ENCODE peak calls at places on chromosomes 4 and X, in six cellular contexts. One of them, this sample, is unnamed.

GRCh38 chrX:101219840-101220191 is 230 bp downstream of the DRP2 start:
- DNase-seq in OCI-LY7: no peak
- DNase-seq in astrocyte of the spinal cord: peak; percentile 62
- DNase-seq in cardiac fibroblast: peak; percentile 63
- DNase-seq in CD4-positive, alpha-beta T cell: no peak
- DNase-seq in stomach: no peak
- DNase-seq in this sample: no peak

GRCh38 chr4:100982345-100982744 is 365.0 kb downstream of the PPP3CA start:
- DNase-seq in OCI-LY7: no peak
- DNase-seq in astrocyte of the spinal cord: no peak
- DNase-seq in cardiac fibroblast: peak; percentile 50
- DNase-seq in CD4-positive, alpha-beta T cell: no peak
- DNase-seq in stomach: no peak
- DNase-seq in this sample: no peak

GRCh38 chrX:87518504-87518903 is 902 bp downstream of the KLHL4 start:
- DNase-seq in OCI-LY7: no peak
- DNase-seq in astrocyte of the spinal cord: peak; percentile 27
- DNase-seq in cardiac fibroblast: peak; percentile 43
- DNase-seq in CD4-positive, alpha-beta T cell: no peak
- DNase-seq in stomach: no peak
- DNase-seq in this sample: no peak

GRCh38 chr4:65880594-65880993 is 210.3 kb upstream of the EPHA5 start:
- DNase-seq in OCI-LY7: no peak
- DNase-seq in astrocyte of the spinal cord: no peak
- DNase-seq in cardiac fibroblast: peak; percentile 3
- DNase-seq in CD4-positive, alpha-beta T cell: no peak
- DNase-seq in stomach: no peak
- DNase-seq in this sample: no peak

GRCh38 chrX:46979340-46979739 is 67.1 kb downstream of the JADE3 start:
- DNase-seq in OCI-LY7: no peak
- DNase-seq in astrocyte of the spinal cord: peak; percentile 73
- DNase-seq in cardiac fibroblast: peak; percentile 73
- DNase-seq in CD4-positive, alpha-beta T cell: no peak
- DNase-seq in stomach: no peak
- DNase-seq in this sample: no peak

GRCh38 chrX:124332481-124333424 is at the start of gene TEX13D:
- DNase-seq in OCI-LY7: no peak
- DNase-seq in astrocyte of the spinal cord: no peak
- DNase-seq in cardiac fibroblast: no peak
- DNase-seq in CD4-positive, alpha-beta T cell: no peak
- DNase-seq in stomach: no peak
- DNase-seq in this sample: no peak

GRCh38 chr4:6263541-6264540 is 5.8 kb upstream of the WFS1 start:
- DNase-seq in OCI-LY7: peak; percentile 71
- DNase-seq in astrocyte of the spinal cord: peak; percentile 61
- DNase-seq in cardiac fibroblast: peak; percentile 64
- DNase-seq in CD4-positive, alpha-beta T cell: no peak
- DNase-seq in stomach: peak; percentile 61
- DNase-seq in this sample: no peak

GRCh38 chr4:75786938-75787337 is 62.6 kb downstream of the USO1 start:
- DNase-seq in OCI-LY7: no peak
- DNase-seq in astrocyte of the spinal cord: no peak
- DNase-seq in cardiac fibroblast: no peak
- DNase-seq in CD4-positive, alpha-beta T cell: no peak
- DNase-seq in stomach: no peak
- DNase-seq in this sample: no peak

GRCh38 chr4:6575503-6576240 is 683 bp downstream of the MAN2B2 start:
- DNase-seq in OCI-LY7: no peak
- DNase-seq in astrocyte of the spinal cord: no peak
- DNase-seq in cardiac fibroblast: no peak
- DNase-seq in CD4-positive, alpha-beta T cell: no peak
- DNase-seq in stomach: no peak
- DNase-seq in this sample: no peak

GRCh38 chr4:73315091-73315490 is 56.5 kb upstream of the ANKRD17 start:
- DNase-seq in OCI-LY7: no peak
- DNase-seq in astrocyte of the spinal cord: no peak
- DNase-seq in cardiac fibroblast: peak; percentile 70
- DNase-seq in CD4-positive, alpha-beta T cell: no peak
- DNase-seq in stomach: no peak
- DNase-seq in this sample: no peak

GRCh38 chrX:40368611-40369061 is 212.1 kb upstream of the ATP6AP2 start:
- DNase-seq in OCI-LY7: no peak
- DNase-seq in astrocyte of the spinal cord: no peak
- DNase-seq in cardiac fibroblast: no peak
- DNase-seq in CD4-positive, alpha-beta T cell: no peak
- DNase-seq in stomach: no peak
- DNase-seq in this sample: no peak

GRCh38 chr4:533318-534100 is 34.5 kb downstream of the PIGG start:
- DNase-seq in OCI-LY7: no peak
- DNase-seq in astrocyte of the spinal cord: no peak
- DNase-seq in cardiac fibroblast: no peak
- DNase-seq in CD4-positive, alpha-beta T cell: no peak
- DNase-seq in stomach: no peak
- DNase-seq in this sample: no peak

GRCh38 chr4:185914583-185915199 is 102.7 kb upstream of the SORBS2 start:
- DNase-seq in OCI-LY7: no peak
- DNase-seq in astrocyte of the spinal cord: peak; percentile 93
- DNase-seq in cardiac fibroblast: peak; percentile 73
- DNase-seq in CD4-positive, alpha-beta T cell: no peak
- DNase-seq in stomach: no peak
- DNase-seq in this sample: no peak

GRCh38 chr4:128306992-128307581 is 19.5 kb upstream of the PGRMC2 start:
- DNase-seq in OCI-LY7: no peak
- DNase-seq in astrocyte of the spinal cord: no peak
- DNase-seq in cardiac fibroblast: no peak
- DNase-seq in CD4-positive, alpha-beta T cell: no peak
- DNase-seq in stomach: no peak
- DNase-seq in this sample: no peak

GRCh38 chr4:27524224-27524623 is 663.6 kb downstream of the STIM2 start:
- DNase-seq in OCI-LY7: no peak
- DNase-seq in astrocyte of the spinal cord: no peak
- DNase-seq in cardiac fibroblast: no peak
- DNase-seq in CD4-positive, alpha-beta T cell: no peak
- DNase-seq in stomach: no peak
- DNase-seq in this sample: no peak

GRCh38 chrX:133749951-133750350 is 235.4 kb downstream of the GPC3 start:
- DNase-seq in OCI-LY7: no peak
- DNase-seq in astrocyte of the spinal cord: no peak
- DNase-seq in cardiac fibroblast: no peak
- DNase-seq in CD4-positive, alpha-beta T cell: no peak
- DNase-seq in stomach: no peak
- DNase-seq in this sample: no peak

GRCh38 chrX:132612990-132613564 is 124.2 kb upstream of the MBNL3 start:
- DNase-seq in OCI-LY7: peak; percentile 49
- DNase-seq in astrocyte of the spinal cord: peak; percentile 13
- DNase-seq in cardiac fibroblast: peak; percentile 43
- DNase-seq in CD4-positive, alpha-beta T cell: peak; percentile 22
- DNase-seq in stomach: peak; percentile 56
- DNase-seq in this sample: no peak

GRCh38 chr4:153232768-153233167 is 28.5 kb downstream of the TRIM2 start:
- DNase-seq in OCI-LY7: peak; percentile 30
- DNase-seq in astrocyte of the spinal cord: no peak
- DNase-seq in cardiac fibroblast: no peak
- DNase-seq in CD4-positive, alpha-beta T cell: no peak
- DNase-seq in stomach: peak; percentile 50
- DNase-seq in this sample: no peak

GRCh38 chrX:19576742-19577141 is 61.4 kb upstream of the MAP3K15 start:
- DNase-seq in OCI-LY7: no peak
- DNase-seq in astrocyte of the spinal cord: no peak
- DNase-seq in cardiac fibroblast: no peak
- DNase-seq in CD4-positive, alpha-beta T cell: no peak
- DNase-seq in stomach: no peak
- DNase-seq in this sample: no peak

GRCh38 chrX:7318661-7319060 is 170.7 kb upstream of the PUDP start:
- DNase-seq in OCI-LY7: no peak
- DNase-seq in astrocyte of the spinal cord: no peak
- DNase-seq in cardiac fibroblast: no peak
- DNase-seq in CD4-positive, alpha-beta T cell: no peak
- DNase-seq in stomach: no peak
- DNase-seq in this sample: no peak

GRCh38 chr4:158958489-158959270 is 144.2 kb upstream of the RAPGEF2 start:
- DNase-seq in OCI-LY7: no peak
- DNase-seq in astrocyte of the spinal cord: no peak
- DNase-seq in cardiac fibroblast: no peak
- DNase-seq in CD4-positive, alpha-beta T cell: no peak
- DNase-seq in stomach: no peak
- DNase-seq in this sample: no peak

GRCh38 chr4:124111922-124112321 is 600.6 kb downstream of the ANKRD50 start:
- DNase-seq in OCI-LY7: peak; percentile 54
- DNase-seq in astrocyte of the spinal cord: peak; percentile 89
- DNase-seq in cardiac fibroblast: peak; percentile 97
- DNase-seq in CD4-positive, alpha-beta T cell: no peak
- DNase-seq in stomach: no peak
- DNase-seq in this sample: no peak

GRCh38 chrX:97685753-97686152 is 802.0 kb downstream of the RPA4 start:
- DNase-seq in OCI-LY7: peak; percentile 53
- DNase-seq in astrocyte of the spinal cord: peak; percentile 31
- DNase-seq in cardiac fibroblast: peak; percentile 46
- DNase-seq in CD4-positive, alpha-beta T cell: no peak
- DNase-seq in stomach: no peak
- DNase-seq in this sample: no peak

GRCh38 chrX:136272325-136272724 is 21.1 kb upstream of the MAP7D3 start:
- DNase-seq in OCI-LY7: no peak
- DNase-seq in astrocyte of the spinal cord: no peak
- DNase-seq in cardiac fibroblast: peak; percentile 6
- DNase-seq in CD4-positive, alpha-beta T cell: no peak
- DNase-seq in stomach: no peak
- DNase-seq in this sample: no peak

GRCh38 chr4:151347891-151348290 is 22.5 kb upstream of the SH3D19 start:
- DNase-seq in OCI-LY7: no peak
- DNase-seq in astrocyte of the spinal cord: no peak
- DNase-seq in cardiac fibroblast: no peak
- DNase-seq in CD4-positive, alpha-beta T cell: no peak
- DNase-seq in stomach: no peak
- DNase-seq in this sample: no peak

DNA sequence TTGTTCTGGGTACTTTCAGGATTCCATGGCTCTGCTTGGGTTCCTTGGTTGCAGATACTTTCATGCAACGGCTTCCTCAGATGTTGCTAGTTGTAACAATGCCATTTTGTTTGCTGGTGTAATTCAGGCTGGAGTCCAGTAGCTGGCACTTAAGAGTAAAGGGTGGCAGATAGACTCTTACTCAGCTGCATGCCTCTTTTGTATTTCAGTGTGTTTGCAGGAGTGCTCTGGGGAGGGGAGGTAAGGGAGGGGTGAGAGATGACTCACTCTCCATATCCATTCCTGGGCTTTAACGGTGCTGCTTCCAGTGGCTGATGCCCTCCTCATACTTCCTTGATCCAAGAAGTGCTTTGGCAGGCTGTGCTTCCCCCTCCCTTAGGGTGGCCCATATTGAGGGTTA is 155.2 kb downstream of the ZNF330 start:
- DNase-seq in OCI-LY7: no peak
- DNase-seq in astrocyte of the spinal cord: peak; percentile 81
- DNase-seq in cardiac fibroblast: peak; percentile 90
- DNase-seq in CD4-positive, alpha-beta T cell: no peak
- DNase-seq in stomach: no peak
- DNase-seq in this sample: no peak
- TF ChIP-seq CTCF in OCI-LY7: no peak
- TF ChIP-seq CTCF in astrocyte of the spinal cord: peak; percentile 63
- TF ChIP-seq CTCF in cardiac fibroblast: peak; percentile 88
- TF ChIP-seq CTCF in CD4-positive, alpha-beta T cell: no peak
- TF ChIP-seq CTCF in stomach: no peak
- TF ChIP-seq CTCF in this sample: no peak

DNA sequence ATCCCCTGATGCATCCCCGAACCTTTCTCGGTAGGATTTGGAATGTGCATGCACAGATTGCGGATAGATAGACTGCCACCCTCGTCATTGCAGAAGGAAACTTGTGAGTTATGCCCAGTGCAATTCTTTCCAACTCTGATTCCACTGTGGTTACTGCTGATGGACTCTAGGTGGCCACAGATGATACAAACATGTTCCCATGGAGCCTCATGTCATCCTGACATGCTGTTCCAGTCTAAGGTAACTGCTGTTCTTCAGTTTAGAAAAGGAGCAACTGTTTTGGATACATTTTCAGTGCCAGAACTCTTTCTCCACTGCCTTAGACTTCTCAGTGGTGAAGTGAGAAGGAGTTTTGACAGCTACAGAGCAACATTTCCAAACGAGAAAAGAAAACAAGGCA is 9.0 kb upstream of the VCX3B start:
- DNase-seq in OCI-LY7: no peak
- DNase-seq in astrocyte of the spinal cord: no peak
- DNase-seq in cardiac fibroblast: no peak
- DNase-seq in CD4-positive, alpha-beta T cell: no peak
- DNase-seq in stomach: no peak
- DNase-seq in this sample: no peak
- TF ChIP-seq CTCF in OCI-LY7: no peak
- TF ChIP-seq CTCF in astrocyte of the spinal cord: peak; percentile 3
- TF ChIP-seq CTCF in cardiac fibroblast: no peak
- TF ChIP-seq CTCF in CD4-positive, alpha-beta T cell: no peak
- TF ChIP-seq CTCF in stomach: no peak
- TF ChIP-seq CTCF in this sample: no peak

DNA sequence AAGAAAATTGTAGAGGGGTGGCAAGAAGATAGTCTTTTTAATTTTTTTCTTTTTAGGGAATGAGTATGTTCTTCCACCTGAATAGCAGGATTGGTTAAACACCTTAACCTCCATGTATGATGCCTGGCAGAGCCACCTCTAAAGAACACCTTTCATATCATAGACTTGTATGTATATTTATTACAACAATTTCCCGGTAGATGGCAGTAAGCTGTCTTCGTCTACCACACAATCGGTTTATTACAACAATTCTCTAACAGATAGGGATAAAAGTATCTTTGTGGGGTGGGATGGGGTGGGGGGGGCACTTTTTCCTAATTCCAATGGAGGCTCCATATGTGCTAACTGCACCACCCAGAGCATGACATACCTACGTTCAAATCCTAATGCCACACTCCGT is 255.5 kb downstream of the LDB2 start:
- DNase-seq in OCI-LY7: no peak
- DNase-seq in astrocyte of the spinal cord: no peak
- DNase-seq in cardiac fibroblast: peak; percentile 23
- DNase-seq in CD4-positive, alpha-beta T cell: no peak
- DNase-seq in stomach: no peak
- DNase-seq in this sample: no peak
- TF ChIP-seq CTCF in OCI-LY7: no peak
- TF ChIP-seq CTCF in astrocyte of the spinal cord: no peak
- TF ChIP-seq CTCF in cardiac fibroblast: no peak
- TF ChIP-seq CTCF in CD4-positive, alpha-beta T cell: no peak
- TF ChIP-seq CTCF in stomach: no peak
- TF ChIP-seq CTCF in this sample: peak; percentile 52

GRCh38 chr4:172691552-172691951 is 477.1 kb upstream of the GALNT7 start:
- DNase-seq in OCI-LY7: no peak
- DNase-seq in astrocyte of the spinal cord: no peak
- DNase-seq in cardiac fibroblast: no peak
- DNase-seq in CD4-positive, alpha-beta T cell: no peak
- DNase-seq in stomach: no peak
- DNase-seq in this sample: no peak

GRCh38 chr4:172683016-172683415 is 485.6 kb upstream of the GALNT7 start:
- DNase-seq in OCI-LY7: no peak
- DNase-seq in astrocyte of the spinal cord: peak; percentile 29
- DNase-seq in cardiac fibroblast: no peak
- DNase-seq in CD4-positive, alpha-beta T cell: no peak
- DNase-seq in stomach: no peak
- DNase-seq in this sample: no peak

GRCh38 chr4:172692701-172693100 is 475.9 kb upstream of the GALNT7 start:
- DNase-seq in OCI-LY7: no peak
- DNase-seq in astrocyte of the spinal cord: no peak
- DNase-seq in cardiac fibroblast: peak; percentile 1
- DNase-seq in CD4-positive, alpha-beta T cell: no peak
- DNase-seq in stomach: no peak
- DNase-seq in this sample: no peak

GRCh38 chr4:172686021-172686420 is 482.6 kb upstream of the GALNT7 start:
- DNase-seq in OCI-LY7: no peak
- DNase-seq in astrocyte of the spinal cord: no peak
- DNase-seq in cardiac fibroblast: no peak
- DNase-seq in CD4-positive, alpha-beta T cell: no peak
- DNase-seq in stomach: no peak
- DNase-seq in this sample: no peak

GRCh38 chr4:172688536-172688935 is 480.1 kb upstream of the GALNT7 start:
- DNase-seq in OCI-LY7: peak; percentile 11
- DNase-seq in astrocyte of the spinal cord: no peak
- DNase-seq in cardiac fibroblast: no peak
- DNase-seq in CD4-positive, alpha-beta T cell: no peak
- DNase-seq in stomach: no peak
- DNase-seq in this sample: no peak
- TF ChIP-seq CTCF in OCI-LY7: peak; percentile 36
- TF ChIP-seq CTCF in astrocyte of the spinal cord: no peak
- TF ChIP-seq CTCF in cardiac fibroblast: no peak
- TF ChIP-seq CTCF in CD4-positive, alpha-beta T cell: no peak
- TF ChIP-seq CTCF in stomach: no peak
- TF ChIP-seq CTCF in this sample: no peak

This sample was measured in D721Med.